ENCODE peak calls at places on chromosomes 1 and 21, in six cellular contexts. V, U, I, E, X and A are unnamed samples.

GRCh38 chr21:16073571-16073970 is 343.8 kb downstream of the USP25 start:
- DNase-seq in I (no peak), U (no peak), X (no peak), V (no peak), E (no peak), A (no peak)

GRCh38 chr21:42319368-42319767 is 4.2 kb upstream of the TFF3 start:
- DNase-seq in U (no peak), I (no peak), X (no peak), E (no peak), V (no peak), A (no peak)

GRCh38 chr21:46215436-46216131 is 13.0 kb downstream of the LSS start:
- DNase-seq in U (no peak), V (no peak), I (no peak), X (no peak), E (no peak), A (peak)

GRCh38 chr1:7967206-7967605 is 5.7 kb downstream of the PARK7 start:
- DNase-seq in U (no peak), I (no peak), X (no peak), E (no peak), V (no peak), A (no peak)

GRCh38 chr1:116230712-116231111 is 119.5 kb downstream of the MAB21L3 start:
- DNase-seq in V (no peak), I (no peak), E (no peak), U (no peak), X (no peak), A (no peak)

GRCh38 chr1:45848714-45849113 is 45.3 kb downstream of the MAST2 start:
- DNase-seq in U (no peak), V (no peak), X (no peak), E (no peak), I (no peak), A (no peak)

GRCh38 chr1:67200755-67201154 is 34.5 kb downstream of the IL23R start:
- DNase-seq in V (no peak), I (no peak), X (no peak), E (no peak), U (no peak), A (no peak)

GRCh38 chr1:115402753-115403184 is 64.7 kb upstream of the NGF start:
- DNase-seq in X (no peak), I (no peak), E (no peak), V (no peak), U (no peak), A (no peak)

GRCh38 chr1:175820456-175820855 is 77.1 kb upstream of the TNR start:
- DNase-seq in E (no peak), U (no peak), X (no peak), V (no peak), I (no peak), A (no peak)

GRCh38 chr1:175822575-175822974 is 79.2 kb upstream of the TNR start:
- DNase-seq in E (no peak), X (no peak), I (no peak), V (no peak), U (no peak), A (no peak)

GRCh38 chr1:175814885-175815284 is 71.5 kb upstream of the TNR start:
- DNase-seq in U (no peak), V (no peak), E (no peak), I (no peak), X (no peak), A (no peak)

GRCh38 chr1:175823401-175823800 is 80.0 kb upstream of the TNR start:
- DNase-seq in U (no peak), X (no peak), V (no peak), E (no peak), I (no peak), A (no peak)

DNA sequence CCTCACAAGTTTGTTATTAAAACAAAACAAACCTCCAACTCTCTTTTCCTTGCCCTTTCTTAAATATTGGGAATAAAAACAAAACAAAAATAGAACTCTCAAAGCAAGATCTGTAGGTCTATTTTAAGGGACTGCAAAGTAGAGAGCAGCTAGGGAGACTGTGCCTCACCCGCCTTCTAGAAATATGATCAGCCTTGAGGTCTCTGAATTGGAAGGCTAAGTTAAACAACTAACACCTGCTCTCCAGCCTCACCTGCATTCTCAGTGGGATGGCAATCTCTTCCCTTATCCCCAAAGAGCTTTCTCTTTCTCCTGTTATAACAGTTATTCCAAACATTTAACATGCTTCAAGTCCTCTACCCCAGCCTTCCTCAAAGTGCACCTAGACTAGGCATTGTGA is 75.5 kb upstream of the TNR start:
- DNase-seq in E (no peak), I (no peak), X (no peak), U (no peak), V (no peak), A (no peak)
- TF ChIP-seq POLR2A in E (no peak), I (no peak), X (no peak), U (no peak), V (no peak), A (no peak)

GRCh38 chr1:247298701-247299100 is 33.0 kb downstream of the ZNF496 start:
- DNase-seq in X (no peak), V (no peak), E (no peak), I (no peak), U (no peak), A (no peak)
- TF ChIP-seq TAF1 in X (no peak), V (no peak), E (no peak), I (no peak), U (no peak), A (no peak)

GRCh38 chr21:37257526-37257966 is 9.6 kb downstream of the VPS26C start:
- DNase-seq in X (no peak), V (no peak), U (no peak), E (no peak), I (peak), A (no peak)
- TF ChIP-seq POLR2AphosphoS5 in X (no peak), V (no peak), U (no peak), E (peak), I (peak), A (no peak)

DNA sequence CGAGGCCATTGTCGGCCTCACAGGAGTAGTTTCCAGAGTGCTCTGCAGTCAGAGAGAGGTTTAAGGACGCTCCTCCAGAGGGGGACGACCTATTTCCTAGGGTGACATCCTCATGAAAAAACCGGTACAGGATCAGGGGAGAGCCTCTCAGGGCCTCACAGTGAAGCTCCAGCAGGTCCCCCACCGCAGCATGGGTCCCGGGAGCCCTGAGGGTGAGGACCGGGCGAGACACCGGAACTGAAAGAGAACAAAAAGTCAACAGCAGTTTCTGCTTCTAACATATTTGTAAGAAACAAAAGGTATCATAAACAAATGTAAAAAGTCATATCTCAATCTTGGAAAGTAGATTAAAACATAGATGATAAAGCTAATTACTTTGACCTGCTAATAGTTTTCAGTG is 31.3 kb downstream of the FCRL5 start:
- DNase-seq in I (no peak), X (no peak), U (no peak), E (no peak), V (no peak), A (no peak)
- TF ChIP-seq POLR2A in I (no peak), X (no peak), U (no peak), E (no peak), V (no peak), A (no peak)

GRCh38 chr1:241715435-241715834 is 63.4 kb downstream of the WDR64 start:
- DNase-seq in X (no peak), I (no peak), E (no peak), V (no peak), U (no peak), A (no peak)

GRCh38 chr1:241721011-241721410 is 68.9 kb downstream of the WDR64 start:
- DNase-seq in E (no peak), X (no peak), I (no peak), U (no peak), V (no peak), A (no peak)

GRCh38 chr1:241716915-241717651 is 65.0 kb downstream of the WDR64 start:
- DNase-seq in U (no peak), E (no peak), V (no peak), I (no peak), X (no peak), A (no peak)

GRCh38 chr1:241715956-241716355 is 63.9 kb downstream of the WDR64 start:
- DNase-seq in V (no peak), E (no peak), I (no peak), X (no peak), U (no peak), A (no peak)

GRCh38 chr1:241717975-241718374 is 65.9 kb downstream of the WDR64 start:
- DNase-seq in V (no peak), E (no peak), X (no peak), U (no peak), I (no peak), A (no peak)
- TF ChIP-seq TAF1 in V (no peak), E (no peak), X (no peak), U (no peak), I (no peak), A (no peak)

DNA sequence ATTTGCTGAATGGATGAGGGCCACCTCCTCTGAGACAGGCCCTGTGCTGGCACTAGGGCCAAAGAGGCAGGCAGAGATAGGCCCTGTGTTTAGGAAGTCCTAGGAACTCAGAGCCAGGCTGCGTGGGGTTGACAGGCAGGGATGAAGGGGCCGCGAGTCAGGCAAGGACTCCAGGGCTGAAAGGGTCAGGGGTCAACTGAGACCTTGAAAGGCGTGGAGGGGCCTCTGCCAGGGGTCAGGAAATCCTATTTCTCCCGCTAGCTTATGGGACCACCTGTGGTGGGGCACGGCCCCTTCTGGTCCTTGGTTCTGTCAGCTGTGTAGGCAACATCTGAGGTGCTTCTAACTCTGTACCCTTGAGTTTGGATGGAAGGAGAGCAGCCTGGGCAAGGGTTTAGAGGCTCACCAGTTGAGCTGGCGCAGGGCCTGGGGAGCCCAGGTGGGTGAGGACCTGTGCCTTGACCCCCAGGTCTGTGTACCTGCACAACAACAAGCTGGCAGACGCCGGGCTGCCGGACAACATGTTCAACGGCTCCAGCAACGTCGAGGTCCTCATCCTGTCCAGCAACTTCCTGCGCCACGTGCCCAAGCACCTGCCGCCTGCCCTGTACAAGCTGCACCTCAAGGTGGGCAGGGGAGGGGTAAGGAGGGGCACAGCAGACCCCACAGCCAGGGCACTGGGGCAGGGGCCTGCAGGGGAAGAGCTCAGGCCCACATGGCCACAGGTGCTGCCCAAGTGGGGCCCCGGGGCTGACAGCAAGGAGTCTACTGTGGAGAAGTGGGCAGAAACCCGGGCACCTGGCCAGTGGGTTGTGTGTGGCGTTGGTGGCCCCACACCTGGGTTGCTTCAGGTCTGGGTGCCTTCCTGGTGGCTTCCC is 14.9 kb downstream of the PODN start:
- DNase-seq in I (no peak), U (no peak), X (no peak), V (no peak), E (no peak), A (no peak)
- TF ChIP-seq POLR2AphosphoS5 in I (no peak), U (no peak), X (no peak), V (no peak), E (no peak), A (no peak)